ENCODE peak calls at places on chromosomes 5 and 9, in four cellular contexts. H is mammary epithelial cell, P is cardiac muscle cell, Q is OCI-LY7. E is an unnamed sample. For H3K9me3, the result is how much of the 10 kb centered on the place peaks cover.

GRCh38 chr5:136192526-136193395 is at the start of gene SMIM32:
- DNase-seq in H (no peak), P (peak), Q (no peak), E (no peak)

GRCh38 chr9:70044450-70045307 is 1.0 kb downstream of the MAMDC2 start:
- DNase-seq in H (peak), P (peak), Q (no peak), E (no peak)

GRCh38 chr5:88672644-88673493 is 210.1 kb downstream of the MEF2C start:
- DNase-seq in H (no peak), P (no peak), Q (peak), E (no peak)

GRCh38 chr5:140222416-140222815 is 47.4 kb downstream of the CYSTM1 start:
- DNase-seq in H (no peak), P (no peak), Q (no peak), E (no peak)

GRCh38 chr5:67771221-67771620 is 444.3 kb upstream of the PIK3R1 start:
- DNase-seq in H (no peak), P (no peak), Q (no peak), E (no peak)

GRCh38 chr5:27830551-27830950 is 792.2 kb upstream of the CDH9 start:
- DNase-seq in H (no peak), P (peak), Q (no peak), E (no peak)

GRCh38 chr5:143313298-143313852 is 90.1 kb downstream of the NR3C1 start:
- DNase-seq in H (no peak), P (no peak), Q (no peak), E (no peak)

GRCh38 chr5:178367351-178368120 is 134.9 kb upstream of the PHYKPL start:
- DNase-seq in H (no peak), P (no peak), Q (no peak), E (no peak)

GRCh38 chr5:52985306-52985705 is 3.8 kb upstream of the ITGA2 start:
- DNase-seq in H (peak), P (no peak), Q (no peak), E (no peak)

GRCh38 chr5:169295241-169295747 is 5.6 kb downstream of the SLIT3 start:
- DNase-seq in H (no peak), P (no peak), Q (no peak), E (no peak)

GRCh38 chr5:169291877-169292276 is 9.1 kb downstream of the SLIT3 start:
- DNase-seq in H (no peak), P (no peak), Q (no peak), E (no peak)

GRCh38 chr5:169296456-169297220 is 4.3 kb downstream of the SLIT3 start:
- DNase-seq in H (no peak), P (peak), Q (no peak), E (no peak)

GRCh38 chr5:169298193-169298592 is 2.7 kb downstream of the SLIT3 start:
- DNase-seq in H (peak), P (no peak), Q (no peak), E (no peak)

GRCh38 chr5:169294621-169295020 is 6.3 kb downstream of the SLIT3 start:
- DNase-seq in H (no peak), P (no peak), Q (no peak), E (no peak)
- TF ChIP-seq CTCF in H (no peak), P (no peak), Q (no peak), E (no peak)

GRCh38 chr9:112081918-112082729 is 93.0 kb downstream of the SUSD1 start:
- DNase-seq in H (no peak), P (no peak), Q (no peak), E (no peak)
- H3K27ac ChIP-seq in H (no peak), P (no peak), Q (no peak), E (no peak)

GRCh38 chr5:65955746-65956145 is 29.4 kb downstream of the ERBIN start:
- DNase-seq in H (peak), P (peak), Q (no peak), E (no peak)
- H3K9me3 ChIP-seq in H (under half), P (under half), Q (under half), E (under half)

GRCh38 chr9:92405770-92406169 is 1.4 kb upstream of the OGN start:
- DNase-seq in H (no peak), P (no peak), Q (no peak), E (no peak)

GRCh38 chr9:92404437-92404836 is at the start of gene OGN:
- DNase-seq in H (no peak), P (peak), Q (no peak), E (no peak)

GRCh38 chr9:92406506-92406905 is 2.1 kb upstream of the OGN start:
- DNase-seq in H (no peak), P (peak), Q (peak), E (peak)

GRCh38 chr9:92404031-92404430 is 347 bp downstream of the OGN start:
- DNase-seq in H (no peak), P (no peak), Q (no peak), E (no peak)

DNA sequence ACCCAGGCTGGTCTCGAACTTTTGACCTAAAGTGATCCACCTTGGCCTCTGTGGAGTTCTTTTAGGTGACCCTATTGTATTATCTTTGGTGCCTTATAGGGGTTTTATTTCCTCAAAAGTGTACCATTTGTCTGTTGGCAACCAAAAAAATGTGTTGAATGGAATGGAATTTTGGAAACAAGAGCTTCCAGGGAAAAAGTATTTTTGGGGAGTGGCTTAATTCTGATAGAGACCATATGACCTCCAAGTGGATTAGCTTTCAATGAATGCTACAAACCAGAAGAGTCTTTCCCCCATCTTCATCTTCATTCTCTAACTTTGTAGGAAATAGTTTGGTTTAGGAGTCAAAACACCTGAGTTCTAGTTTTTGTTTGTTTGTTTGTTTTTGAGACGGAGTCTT is 3.4 kb upstream of the OGN start:
- DNase-seq in H (no peak), P (no peak), Q (no peak), E (no peak)
- TF ChIP-seq CTCF in H (no peak), P (no peak), Q (no peak), E (no peak)

E was measured in CD4-positive, alpha-beta T cell.